ENCODE peak calls at places on chromosomes 7 and 10, in ten cellular contexts. X is tibial artery, N is GM23248, G is neural progenitor cell, J is body of pancreas, K is HepG2, S is sigmoid colon, D is neuronal stem cell, B is IMR-90, M is upper lobe of right lung. P is an unnamed sample. For H3K9me3 and H3K4me1, the result is how much of the 10 kb centered on the place peaks cover.

GRCh38 chr10:124450010-124450782 is at the start of gene NKX1-2:
- DNase-seq in X (no peak), N (peak), G (peak), J (no peak), K (no peak), S (no peak), D (peak), B (no peak), M (no peak), P (no peak)

GRCh38 chr7:4724648-4725013 is 42.5 kb downstream of the FOXK1 start:
- DNase-seq in X (no peak), N (peak), G (no peak), J (no peak), K (peak), S (no peak), D (no peak), B (peak), M (no peak), P (no peak)

GRCh38 chr7:157046681-157047080 is 36.2 kb upstream of the MNX1 start:
- DNase-seq in X (no peak), N (peak), G (no peak), J (no peak), K (no peak), S (no peak), D (no peak), B (peak), M (no peak), P (no peak)

GRCh38 chr10:106765355-106765754 is 399.2 kb downstream of the SORCS1 start:
- DNase-seq in X (no peak), N (no peak), G (peak), J (no peak), K (no peak), S (no peak), D (no peak), B (no peak), M (no peak), P (no peak)

GRCh38 chr10:49758249-49758930 is 3.7 kb downstream of the OGDHL start:
- DNase-seq in X (no peak), N (no peak), G (no peak), J (no peak), K (no peak), S (no peak), D (no peak), B (no peak), M (no peak), P (no peak)

GRCh38 chr7:14229047-14229446 is 239.6 kb upstream of the ETV1 start:
- DNase-seq in X (no peak), N (no peak), G (no peak), J (no peak), K (no peak), S (no peak), D (no peak), B (peak), M (no peak), P (no peak)

GRCh38 chr10:17126327-17126726 is 3.3 kb downstream of the CUBN start:
- DNase-seq in X (no peak), N (no peak), G (no peak), J (no peak), K (no peak), S (no peak), D (no peak), B (no peak), M (no peak), P (no peak)

GRCh38 chr7:27774717-27775328 is 34.9 kb downstream of the TAX1BP1 start:
- DNase-seq in X (no peak), N (peak), G (peak), J (no peak), K (peak), S (no peak), D (peak), B (peak), M (no peak), P (no peak)

GRCh38 chr7:101200862-101201599 is at the start of gene MOGAT3:
- DNase-seq in X (no peak), N (no peak), G (no peak), J (no peak), K (peak), S (no peak), D (no peak), B (no peak), M (no peak), P (no peak)

GRCh38 chr7:145691377-145691914 is 425.2 kb upstream of the CNTNAP2 start:
- DNase-seq in X (no peak), N (no peak), G (no peak), J (no peak), K (no peak), S (no peak), D (no peak), B (no peak), M (no peak), P (no peak)

GRCh38 chr7:102295346-102296178 is 8.9 kb downstream of the SH2B2 start:
- DNase-seq in X (no peak), N (no peak), G (no peak), J (no peak), K (no peak), S (no peak), D (no peak), B (no peak), M (no peak), P (no peak)

GRCh38 chr10:19412531-19412930 is 363.9 kb downstream of the MALRD1 start:
- DNase-seq in X (no peak), N (peak), G (peak), J (no peak), K (peak), S (no peak), D (peak), B (peak), M (no peak), P (no peak)

GRCh38 chr10:91410638-91411367 is 659 bp downstream of the HECTD2 start:
- DNase-seq in X (peak), N (peak), G (peak), J (peak), K (no peak), S (no peak), D (no peak), B (peak), M (no peak), P (no peak)

GRCh38 chr7:111855842-111856227 is 293.5 kb upstream of the IMMP2L start:
- DNase-seq in X (no peak), N (peak), G (peak), J (peak), K (no peak), S (no peak), D (no peak), B (peak), M (no peak), P (no peak)

GRCh38 chr7:159020987-159021386 is 123.7 kb downstream of the VIPR2 start:
- DNase-seq in X (no peak), N (no peak), G (peak), J (no peak), K (peak), S (peak), D (no peak), B (no peak), M (no peak), P (no peak)

GRCh38 chr10:92087750-92088395 is 164.3 kb downstream of the BTAF1 start:
- DNase-seq in X (peak), N (peak), G (peak), J (peak), K (peak), S (peak), D (peak), B (peak), M (no peak), P (no peak)

GRCh38 chr10:21172774-21173432 is 275.8 kb upstream of the NEBL start:
- DNase-seq in X (no peak), N (peak), G (peak), J (peak), K (no peak), S (no peak), D (no peak), B (no peak), M (peak), P (no peak)

GRCh38 chr7:151454306-151454705 is 14.4 kb upstream of the CRYGN start:
- DNase-seq in X (no peak), N (no peak), G (peak), J (no peak), K (no peak), S (no peak), D (no peak), B (no peak), M (no peak), P (no peak)

GRCh38 chr7:149196705-149197171 is 1.4 kb downstream of the ZNF282 start:
- DNase-seq in X (no peak), N (peak), G (no peak), J (no peak), K (peak), S (peak), D (no peak), B (no peak), M (peak), P (no peak)

GRCh38 chr10:70404906-70405824 is 1.2 kb downstream of the EIF4EBP2 start:
- DNase-seq in X (peak), N (peak), G (peak), J (peak), K (peak), S (peak), D (no peak), B (peak), M (peak), P (peak)

GRCh38 chr10:127085957-127086356 is 110.4 kb downstream of the INSYN2A start:
- DNase-seq in X (no peak), N (no peak), G (no peak), J (no peak), K (no peak), S (no peak), D (no peak), B (no peak), M (no peak), P (no peak)

GRCh38 chr7:23956769-23957556 is 246.9 kb downstream of the STK31 start:
- DNase-seq in X (no peak), N (no peak), G (peak), J (no peak), K (peak), S (no peak), D (no peak), B (peak), M (no peak), P (no peak)

GRCh38 chr7:129514683-129515082 is 12.4 kb downstream of the SMKR1 start:
- DNase-seq in X (no peak), N (peak), G (no peak), J (no peak), K (no peak), S (peak), D (no peak), B (peak), M (no peak), P (no peak)

GRCh38 chr10:127923646-127924045 is 16.7 kb downstream of the PTPRE start:
- DNase-seq in X (no peak), N (no peak), G (no peak), J (no peak), K (no peak), S (no peak), D (no peak), B (no peak), M (no peak), P (no peak)

GRCh38 chr7:119935418-119936025 is 337.5 kb upstream of the KCND2 start:
- DNase-seq in X (no peak), N (peak), G (peak), J (no peak), K (peak), S (no peak), D (peak), B (peak), M (no peak), P (no peak)

GRCh38 chr10:34760606-34761005 is 54.5 kb downstream of the PARD3 start:
- DNase-seq in X (no peak), N (peak), G (no peak), J (no peak), K (no peak), S (no peak), D (no peak), B (peak), M (no peak), P (no peak)

GRCh38 chr7:126483972-126484371 is 768.8 kb downstream of the GRM8 start:
- DNase-seq in X (no peak), N (no peak), G (no peak), J (no peak), K (no peak), S (no peak), D (no peak), B (no peak), M (no peak), P (no peak)
- H3K9me3 ChIP-seq in X (under half), N (under half), G (under half), J (under half), K (half or more), S (under half), D (under half), B (under half), M (under half), P (under half)

GRCh38 chr10:71649631-71650030 is 69.9 kb downstream of the C10orf105 start:
- DNase-seq in X (no peak), N (no peak), G (no peak), J (no peak), K (no peak), S (no peak), D (no peak), B (no peak), M (no peak), P (no peak)

GRCh38 chr10:71651953-71652352 is 67.6 kb downstream of the C10orf105 start:
- DNase-seq in X (no peak), N (no peak), G (no peak), J (no peak), K (no peak), S (no peak), D (no peak), B (no peak), M (no peak), P (no peak)

GRCh38 chr10:71648595-71649320 is 70.8 kb downstream of the C10orf105 start:
- DNase-seq in X (no peak), N (no peak), G (no peak), J (no peak), K (no peak), S (no peak), D (no peak), B (no peak), M (no peak), P (no peak)

GRCh38 chr10:71651428-71651827 is 68.2 kb downstream of the C10orf105 start:
- DNase-seq in X (no peak), N (no peak), G (no peak), J (no peak), K (no peak), S (no peak), D (no peak), B (no peak), M (no peak), P (no peak)

GRCh38 chr10:71650397-71650796 is 69.2 kb downstream of the C10orf105 start:
- DNase-seq in X (no peak), N (no peak), G (no peak), J (no peak), K (no peak), S (no peak), D (no peak), B (no peak), M (no peak), P (no peak)
- H3K4me1 ChIP-seq in X (under half), N (under half), G (under half), J (under half), K (under half), S (under half), D (under half), B (under half), M (under half), P (under half)

DNA sequence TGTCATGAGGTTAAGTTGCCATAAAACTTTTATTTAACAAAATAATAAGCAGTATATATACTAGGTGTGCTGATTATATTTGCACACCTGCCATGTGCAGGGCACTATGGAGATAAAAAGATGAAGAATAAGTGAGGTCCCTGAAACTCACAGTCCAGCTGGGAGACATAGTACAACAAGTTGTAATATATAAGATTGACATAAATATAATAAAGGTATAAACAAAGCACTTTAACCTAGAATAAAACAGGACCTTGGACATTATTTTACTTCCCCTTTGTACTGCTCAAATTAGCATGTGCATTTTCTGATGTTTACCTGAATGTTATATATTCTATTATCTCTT is 6.2 kb downstream of the STK17A start:
- DNase-seq in X (no peak), N (no peak), G (no peak), J (no peak), K (no peak), S (no peak), D (no peak), B (no peak), M (no peak), P (no peak)
- H3K4me3 ChIP-seq in X (no peak), N (no peak), G (no peak), J (no peak), K (no peak), S (no peak), D (no peak), B (no peak), M (no peak), P (no peak)

GRCh38 chr7:64999165-65000004 is 7.1 kb downstream of the ERV3-1 start:
- DNase-seq in X (peak), N (no peak), G (no peak), J (peak), K (peak), S (no peak), D (no peak), B (peak), M (no peak), P (no peak)

GRCh38 chr7:64997927-64998391 is 7.1 kb upstream of the ZNF117 start:
- DNase-seq in X (no peak), N (peak), G (no peak), J (peak), K (no peak), S (peak), D (no peak), B (peak), M (no peak), P (no peak)

GRCh38 chr7:64996305-64996704 is 5.5 kb upstream of the ZNF117 start:
- DNase-seq in X (no peak), N (no peak), G (no peak), J (no peak), K (no peak), S (no peak), D (no peak), B (no peak), M (no peak), P (no peak)

GRCh38 chr7:64997164-64997908 is 6.5 kb upstream of the ZNF117 start:
- DNase-seq in X (no peak), N (no peak), G (no peak), J (no peak), K (no peak), S (no peak), D (no peak), B (no peak), M (no peak), P (no peak)

DNA sequence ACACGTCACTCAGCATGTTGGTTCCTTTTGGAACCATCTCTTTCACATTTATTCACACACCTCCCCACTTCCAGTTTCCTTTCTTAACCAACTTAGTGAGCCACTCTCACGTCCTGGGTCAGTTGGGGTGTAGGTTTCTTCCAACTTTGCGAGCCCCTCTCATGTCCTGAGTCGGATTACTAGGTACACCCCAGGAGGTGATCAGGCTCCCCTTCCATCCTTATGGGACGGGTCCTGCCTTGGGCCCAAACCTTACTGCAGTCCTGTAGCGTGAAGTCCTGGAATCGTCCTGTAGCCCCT is 7.7 kb downstream of the ERV3-1 start:
- DNase-seq in X (no peak), N (no peak), G (no peak), J (no peak), K (no peak), S (no peak), D (no peak), B (no peak), M (no peak), P (no peak)
- H3K9me3 ChIP-seq in X (under half), N (under half), G (under half), J (under half), K (under half), S (under half), D (half or more), B (half or more), M (under half), P (under half)

DNA sequence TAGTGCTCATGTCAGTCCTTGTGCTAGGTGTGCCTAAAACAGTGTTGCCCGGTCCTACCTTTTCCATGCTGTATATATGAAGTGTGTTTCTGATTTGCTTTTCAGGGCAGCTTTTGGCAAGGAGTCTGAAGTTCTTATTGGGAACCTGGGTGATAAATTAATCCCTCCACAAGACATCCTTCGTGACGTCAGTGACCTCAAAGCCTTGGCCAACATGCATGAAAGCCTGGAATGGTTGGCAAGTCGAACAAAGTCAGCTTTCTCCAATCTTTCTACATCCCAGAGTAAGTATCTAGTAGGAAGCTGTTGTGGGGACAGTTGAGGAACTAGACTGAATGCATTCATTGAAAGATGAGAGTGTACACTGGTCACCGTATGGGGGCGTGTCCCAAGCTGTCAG is 189.4 kb upstream of the LRGUK start:
- DNase-seq in X (no peak), N (no peak), G (no peak), J (no peak), K (no peak), S (no peak), D (no peak), B (no peak), M (no peak), P (no peak)
- H3K4me1 ChIP-seq in X (under half), N (under half), G (under half), J (under half), K (under half), S (under half), D (under half), B (under half), M (under half), P (under half)